ENCODE peak calls at places on chromosomes 7 and 10, in ten cellular contexts. One of them, this sample, is unnamed.

GRCh38 chr7:71793251-71793650 is 618.9 kb downstream of the CALN1 start:
- DNase-seq in stimulated activated CD8-positive, alpha-beta memory T cell treated with anti-CD3 and anti-CD28 coated beads, Interleukin-4, amount 100 ng/mL, for 48 hours: no peak
- DNase-seq in GM23248: peak; percentile 13
- DNase-seq in amygdala: no peak
- DNase-seq in caudate nucleus: no peak
- DNase-seq in mucosa of gallbladder: no peak
- DNase-seq in neural crest cell: no peak
- DNase-seq in mesenteric fat pad: no peak
- DNase-seq in naive thymus-derived CD4-positive, alpha-beta T cell: no peak
- DNase-seq in posterior vena cava: no peak
- DNase-seq in this sample: no peak

GRCh38 chr7:125061776-125062397 is 132.3 kb upstream of the POT1 start:
- DNase-seq in stimulated activated CD8-positive, alpha-beta memory T cell treated with anti-CD3 and anti-CD28 coated beads, Interleukin-4, amount 100 ng/mL, for 48 hours: no peak
- DNase-seq in GM23248: peak; percentile 37
- DNase-seq in amygdala: no peak
- DNase-seq in caudate nucleus: no peak
- DNase-seq in mucosa of gallbladder: no peak
- DNase-seq in neural crest cell: no peak
- DNase-seq in mesenteric fat pad: no peak
- DNase-seq in naive thymus-derived CD4-positive, alpha-beta T cell: no peak
- DNase-seq in posterior vena cava: no peak
- DNase-seq in this sample: no peak

GRCh38 chr10:22308390-22308789 is 7.8 kb upstream of the COMMD3 start:
- DNase-seq in stimulated activated CD8-positive, alpha-beta memory T cell treated with anti-CD3 and anti-CD28 coated beads, Interleukin-4, amount 100 ng/mL, for 48 hours: no peak
- DNase-seq in GM23248: peak; percentile 70
- DNase-seq in amygdala: no peak
- DNase-seq in caudate nucleus: no peak
- DNase-seq in mucosa of gallbladder: no peak
- DNase-seq in neural crest cell: no peak
- DNase-seq in mesenteric fat pad: no peak
- DNase-seq in naive thymus-derived CD4-positive, alpha-beta T cell: no peak
- DNase-seq in posterior vena cava: no peak
- DNase-seq in this sample: no peak

GRCh38 chr10:69734797-69735468 is 66.8 kb upstream of the COL13A1 start:
- DNase-seq in stimulated activated CD8-positive, alpha-beta memory T cell treated with anti-CD3 and anti-CD28 coated beads, Interleukin-4, amount 100 ng/mL, for 48 hours: peak; percentile 48
- DNase-seq in GM23248: no peak
- DNase-seq in amygdala: no peak
- DNase-seq in caudate nucleus: no peak
- DNase-seq in mucosa of gallbladder: no peak
- DNase-seq in neural crest cell: no peak
- DNase-seq in mesenteric fat pad: no peak
- DNase-seq in naive thymus-derived CD4-positive, alpha-beta T cell: no peak
- DNase-seq in posterior vena cava: peak; percentile 69
- DNase-seq in this sample: peak; percentile 70

GRCh38 chr10:112950714-112951348 is 784 bp downstream of the TCF7L2 start:
- DNase-seq in stimulated activated CD8-positive, alpha-beta memory T cell treated with anti-CD3 and anti-CD28 coated beads, Interleukin-4, amount 100 ng/mL, for 48 hours: peak; percentile 31
- DNase-seq in GM23248: peak; percentile 73
- DNase-seq in amygdala: peak; percentile 12
- DNase-seq in caudate nucleus: no peak
- DNase-seq in mucosa of gallbladder: no peak
- DNase-seq in neural crest cell: peak; percentile 29
- DNase-seq in mesenteric fat pad: no peak
- DNase-seq in naive thymus-derived CD4-positive, alpha-beta T cell: peak; percentile 8
- DNase-seq in posterior vena cava: no peak
- DNase-seq in this sample: no peak

GRCh38 chr10:14396441-14397048 is 65.8 kb upstream of the FRMD4A start:
- DNase-seq in stimulated activated CD8-positive, alpha-beta memory T cell treated with anti-CD3 and anti-CD28 coated beads, Interleukin-4, amount 100 ng/mL, for 48 hours: no peak
- DNase-seq in GM23248: peak; percentile 64
- DNase-seq in amygdala: no peak
- DNase-seq in caudate nucleus: no peak
- DNase-seq in mucosa of gallbladder: no peak
- DNase-seq in neural crest cell: no peak
- DNase-seq in mesenteric fat pad: no peak
- DNase-seq in naive thymus-derived CD4-positive, alpha-beta T cell: no peak
- DNase-seq in posterior vena cava: no peak
- DNase-seq in this sample: no peak

GRCh38 chr7:211715-212058 is 19.3 kb downstream of the FAM20C start:
- DNase-seq in stimulated activated CD8-positive, alpha-beta memory T cell treated with anti-CD3 and anti-CD28 coated beads, Interleukin-4, amount 100 ng/mL, for 48 hours: no peak
- DNase-seq in GM23248: no peak
- DNase-seq in amygdala: no peak
- DNase-seq in caudate nucleus: no peak
- DNase-seq in mucosa of gallbladder: no peak
- DNase-seq in neural crest cell: no peak
- DNase-seq in mesenteric fat pad: no peak
- DNase-seq in naive thymus-derived CD4-positive, alpha-beta T cell: no peak
- DNase-seq in posterior vena cava: no peak
- DNase-seq in this sample: no peak

GRCh38 chr10:72637398-72637857 is 11.5 kb upstream of the MICU1 start:
- DNase-seq in stimulated activated CD8-positive, alpha-beta memory T cell treated with anti-CD3 and anti-CD28 coated beads, Interleukin-4, amount 100 ng/mL, for 48 hours: peak; percentile 44
- DNase-seq in GM23248: peak; percentile 87
- DNase-seq in amygdala: no peak
- DNase-seq in caudate nucleus: no peak
- DNase-seq in mucosa of gallbladder: peak; percentile 28
- DNase-seq in neural crest cell: no peak
- DNase-seq in mesenteric fat pad: no peak
- DNase-seq in naive thymus-derived CD4-positive, alpha-beta T cell: no peak
- DNase-seq in posterior vena cava: no peak
- DNase-seq in this sample: peak; percentile 78

GRCh38 chr7:54811016-54811924 is 52.3 kb upstream of the SEC61G start:
- DNase-seq in stimulated activated CD8-positive, alpha-beta memory T cell treated with anti-CD3 and anti-CD28 coated beads, Interleukin-4, amount 100 ng/mL, for 48 hours: no peak
- DNase-seq in GM23248: peak; percentile 79
- DNase-seq in amygdala: no peak
- DNase-seq in caudate nucleus: no peak
- DNase-seq in mucosa of gallbladder: no peak
- DNase-seq in neural crest cell: no peak
- DNase-seq in mesenteric fat pad: no peak
- DNase-seq in naive thymus-derived CD4-positive, alpha-beta T cell: no peak
- DNase-seq in posterior vena cava: no peak
- DNase-seq in this sample: no peak

GRCh38 chr10:121536271-121536918 is 61.8 kb downstream of the FGFR2 start:
- DNase-seq in stimulated activated CD8-positive, alpha-beta memory T cell treated with anti-CD3 and anti-CD28 coated beads, Interleukin-4, amount 100 ng/mL, for 48 hours: no peak
- DNase-seq in GM23248: peak; percentile 2
- DNase-seq in amygdala: peak; percentile 27
- DNase-seq in caudate nucleus: peak; percentile 49
- DNase-seq in mucosa of gallbladder: no peak
- DNase-seq in neural crest cell: no peak
- DNase-seq in mesenteric fat pad: no peak
- DNase-seq in naive thymus-derived CD4-positive, alpha-beta T cell: no peak
- DNase-seq in posterior vena cava: no peak
- DNase-seq in this sample: no peak

GRCh38 chr10:74854610-74855009 is 28.2 kb downstream of the KAT6B start:
- DNase-seq in stimulated activated CD8-positive, alpha-beta memory T cell treated with anti-CD3 and anti-CD28 coated beads, Interleukin-4, amount 100 ng/mL, for 48 hours: no peak
- DNase-seq in GM23248: no peak
- DNase-seq in amygdala: no peak
- DNase-seq in caudate nucleus: no peak
- DNase-seq in mucosa of gallbladder: no peak
- DNase-seq in neural crest cell: no peak
- DNase-seq in mesenteric fat pad: no peak
- DNase-seq in naive thymus-derived CD4-positive, alpha-beta T cell: no peak
- DNase-seq in posterior vena cava: no peak
- DNase-seq in this sample: no peak

This sample was measured in cardiac septum.